ENCODE peak calls at places on chromosome 7, in six cellular contexts. X, C, A, L, O and B are unnamed samples.
A peak's percentile ranks its signal among the peaks of the same experiment; 100 is the strongest.

GRCh38 chr7:51141451-51141971 is 175.1 kb downstream of the COBL start:
- DNase-seq in X (peak; percentile 69), O (peak; percentile 59), C (no peak), L (no peak), A (peak; percentile 56), B (peak; percentile 21)

GRCh38 chr7:21064698-21065648 is 278.3 kb upstream of the SP8 start:
- DNase-seq in L (no peak), C (no peak), O (no peak), A (no peak), X (peak; percentile 37), B (no peak)

GRCh38 chr7:38244516-38244915 is 28.9 kb downstream of the TARP start:
- DNase-seq in L (no peak), A (no peak), X (no peak), O (no peak), C (no peak), B (no peak)

GRCh38 chr7:44534501-44534900 is 6.6 kb downstream of the NPC1L1 start:
- DNase-seq in C (no peak), A (peak; percentile 34), O (peak; percentile 82), L (no peak), X (peak; percentile 30), B (peak; percentile 28)

GRCh38 chr7:23434147-23434676 is 36.1 kb downstream of the IGF2BP3 start:
- DNase-seq in C (no peak), X (no peak), A (no peak), L (no peak), O (no peak), B (no peak)

GRCh38 chr7:42237162-42237821 is at the start of gene GLI3:
- DNase-seq in A (peak; percentile 95), O (peak; percentile 96), C (peak; percentile 85), L (peak; percentile 91), X (peak; percentile 92), B (peak; percentile 97)

GRCh38 chr7:38292442-38292841 is 19.0 kb upstream of the TARP start:
- DNase-seq in C (no peak), L (no peak), O (no peak), X (no peak), A (no peak), B (no peak)

GRCh38 chr7:155483245-155483644 is 25.3 kb downstream of the EN2 start:
- DNase-seq in L (no peak), O (peak; percentile 61), A (no peak), C (no peak), X (no peak), B (no peak)

GRCh38 chr7:69864283-69864682 is 266.0 kb downstream of the AUTS2 start:
- DNase-seq in X (no peak), O (no peak), L (no peak), A (no peak), C (no peak), B (no peak)

GRCh38 chr7:82605247-82605864 is 161.8 kb upstream of the CACNA2D1 start:
- DNase-seq in O (peak; percentile 56), C (no peak), X (peak; percentile 73), A (peak; percentile 73), L (no peak), B (peak; percentile 26)

GRCh38 chr7:98990356-98990755 is 112.0 kb downstream of the TRRAP start:
- DNase-seq in X (no peak), O (no peak), A (no peak), C (no peak), L (no peak), B (no peak)

GRCh38 chr7:77427996-77428603 is 12.0 kb upstream of the GSAP start:
- DNase-seq in L (peak; percentile 76), A (peak; percentile 60), X (peak; percentile 92), O (peak; percentile 28), C (no peak), B (peak; percentile 94)

GRCh38 chr7:78226059-78226658 is 427.6 kb downstream of the PHTF2 start:
- DNase-seq in A (peak; percentile 50), O (peak; percentile 81), X (peak; percentile 60), L (no peak), C (no peak), B (peak; percentile 68)

GRCh38 chr7:158484801-158485531 is 102.7 kb downstream of the PTPRN2 start:
- DNase-seq in L (no peak), X (no peak), A (no peak), C (no peak), O (no peak), B (no peak)

GRCh38 chr7:127586346-127586745 is 950 bp upstream of the GCC1 start:
- DNase-seq in O (no peak), L (no peak), A (no peak), X (no peak), C (no peak), B (no peak)

GRCh38 chr7:116953727-116954442 is 584 bp downstream of the ST7 start:
- DNase-seq in A (peak; percentile 88), O (peak; percentile 80), C (peak; percentile 57), X (peak; percentile 86), L (peak; percentile 79), B (peak; percentile 91)

GRCh38 chr7:4694653-4695335 is 12.7 kb downstream of the FOXK1 start:
- DNase-seq in A (peak; percentile 85), C (no peak), X (peak; percentile 79), O (no peak), L (peak; percentile 87), B (peak; percentile 67)

GRCh38 chr7:42790196-42790595 is 121.7 kb downstream of the C7orf25 start:
- DNase-seq in C (no peak), O (no peak), L (peak; percentile 2), A (peak; percentile 24), X (peak; percentile 47), B (peak; percentile 52)

GRCh38 chr7:47474937-47475879 is 106.7 kb downstream of the TNS3 start:
- DNase-seq in L (peak; percentile 97), O (no peak), X (peak; percentile 96), A (peak; percentile 95), C (peak; percentile 85), B (peak; percentile 96)

GRCh38 chr7:130954918-130955559 is 221.0 kb upstream of the KLF14 start:
- DNase-seq in X (no peak), O (no peak), A (no peak), C (no peak), L (no peak), B (no peak)

GRCh38 chr7:77727936-77728701 is 31.9 kb downstream of the RSBN1L start:
- DNase-seq in X (peak; percentile 44), O (peak; percentile 43), C (no peak), A (peak; percentile 47), L (peak; percentile 22), B (peak; percentile 57)

GRCh38 chr7:99409192-99409572 is 413 bp downstream of the BUD31 start:
- DNase-seq in X (no peak), O (no peak), C (no peak), A (no peak), L (no peak), B (no peak)

GRCh38 chr7:130118801-130119200 is 48.5 kb downstream of the KLHDC10 start:
- DNase-seq in A (no peak), X (no peak), C (no peak), O (no peak), L (no peak), B (no peak)

GRCh38 chr7:117155694-117156093 is 167.2 kb downstream of the WNT2 start:
- DNase-seq in C (no peak), O (no peak), L (no peak), A (no peak), X (no peak), B (no peak)

GRCh38 chr7:94654764-94655561 is 970 bp downstream of the SGCE start:
- DNase-seq in X (peak; percentile 68), L (peak; percentile 65), C (no peak), O (peak; percentile 44), A (peak; percentile 61), B (peak; percentile 64)

GRCh38 chr7:87570178-87570577 is 30.5 kb downstream of the ABCB1 start:
- DNase-seq in L (peak; percentile 93), O (no peak), X (peak; percentile 38), C (no peak), A (peak; percentile 3), B (peak; percentile 65)

GRCh38 chr7:51850141-51850540 is 533.5 kb upstream of the COBL start:
- DNase-seq in X (no peak), C (no peak), A (no peak), L (no peak), O (peak; percentile 62), B (no peak)

GRCh38 chr7:34011017-34011680 is 105.8 kb downstream of the BMPER start:
- DNase-seq in O (no peak), C (no peak), X (peak; percentile 64), L (no peak), A (peak; percentile 36), B (peak; percentile 47)
- H3K4me3 ChIP-seq in O (no peak overlapping the region), C (no peak overlapping the region), X (no peak overlapping the region), L (no peak overlapping the region), A (no peak overlapping the region), B (no peak overlapping the region)

GRCh38 chr7:134890246-134891240 is 95.8 kb upstream of the AGBL3 start:
- DNase-seq in C (no peak), O (no peak), X (peak; percentile 71), L (peak; percentile 77), A (peak; percentile 69), B (no peak)

GRCh38 chr7:134888141-134888740 is 98.1 kb upstream of the AGBL3 start:
- DNase-seq in X (no peak), O (no peak), A (no peak), C (no peak), L (no peak), B (no peak)

GRCh38 chr7:134886353-134887057 is 99.8 kb upstream of the AGBL3 start:
- DNase-seq in X (peak; percentile 70), O (no peak), C (no peak), A (peak; percentile 90), L (peak; percentile 87), B (no peak)

GRCh38 chr7:134885967-134886352 is 100.3 kb upstream of the AGBL3 start:
- DNase-seq in C (no peak), L (peak; percentile 84), O (no peak), X (peak; percentile 91), A (peak; percentile 93), B (peak; percentile 79)

GRCh38 chr7:134887523-134887922 is 98.8 kb upstream of the AGBL3 start:
- DNase-seq in O (no peak), C (no peak), A (no peak), X (no peak), L (no peak), B (no peak)
- TF ChIP-seq CTCF in O (no peak), C (no peak), A (no peak), X (no peak), L (no peak), B (no peak)

GRCh38 chr7:90706067-90706716 is 110.1 kb downstream of the CDK14 start:
- DNase-seq in O (no peak), L (peak; percentile 41), X (no peak), A (no peak), C (no peak), B (no peak)
- H3K4me3 ChIP-seq in O (no peak overlapping the region), L (no peak overlapping the region), X (no peak overlapping the region), A (no peak overlapping the region), C (no peak overlapping the region), B (no peak overlapping the region)

GRCh38 chr7:16803881-16804673 is 722 bp downstream of the AGR2 start:
- DNase-seq in L (no peak), A (no peak), O (no peak), C (no peak), X (peak; percentile 15), B (peak; percentile 63)

GRCh38 chr7:16795624-16796023 is 9.2 kb downstream of the AGR2 start:
- DNase-seq in A (no peak), C (no peak), O (no peak), X (no peak), L (no peak), B (no peak)

GRCh38 chr7:16801579-16801978 is 3.2 kb downstream of the AGR2 start:
- DNase-seq in L (no peak), C (no peak), A (no peak), X (no peak), O (no peak), B (no peak)

GRCh38 chr7:16804674-16805439 is at the start of gene AGR2:
- DNase-seq in L (no peak), C (no peak), A (no peak), X (no peak), O (no peak), B (no peak)

GRCh38 chr7:16801111-16801542 is 3.7 kb downstream of the AGR2 start:
- DNase-seq in O (peak; percentile 60), X (peak; percentile 83), A (peak; percentile 71), L (peak; percentile 74), C (no peak), B (peak; percentile 73)
- TF ChIP-seq CTCF in O (peak; percentile 68), X (peak; percentile 52), A (peak; percentile 66), L (peak; percentile 54), C (peak; percentile 26), B (peak; percentile 47)